ENCODE peak calls at places on chromosomes 2 and 18, in six cellular contexts. V is left lung, J is WTC11, M is IMR-90, F is stomach, D is OCI-LY7. R is an unnamed sample.

GRCh38 chr2:68426885-68427579 is 40.1 kb downstream of the FBXO48 start:
- DNase-seq in V (no peak), J (no peak), M (peak; percentile 72), F (no peak), D (peak; percentile 72), R (no peak)

GRCh38 chr2:71282493-71282892 is 49.1 kb upstream of the ZNF638 start:
- DNase-seq in V (no peak), J (no peak), M (no peak), F (no peak), D (peak; percentile 19), R (no peak)

GRCh38 chr2:179020156-179020750 is 29.7 kb downstream of the CCDC141 start:
- DNase-seq in V (no peak), J (peak; percentile 75), M (no peak), F (peak; percentile 29), D (peak; percentile 60), R (no peak)

GRCh38 chr2:199983534-199983933 is 28.2 kb downstream of the MAIP1 start:
- DNase-seq in V (no peak), J (no peak), M (no peak), F (no peak), D (no peak), R (no peak)

GRCh38 chr18:48607049-48607984 is 68.5 kb downstream of the CTIF start:
- DNase-seq in V (no peak), J (no peak), M (peak; percentile 90), F (no peak), D (no peak), R (peak; percentile 89)

GRCh38 chr2:160869411-160869810 is 290.8 kb upstream of the TANK start:
- DNase-seq in V (no peak), J (no peak), M (peak; percentile 94), F (no peak), D (no peak), R (no peak)

GRCh38 chr18:12313530-12314245 is 5.6 kb downstream of the TUBB6 start:
- DNase-seq in V (no peak), J (no peak), M (no peak), F (no peak), D (no peak), R (no peak)

GRCh38 chr2:62785810-62786593 is 80.5 kb downstream of the EHBP1 start:
- DNase-seq in V (no peak), J (no peak), M (peak; percentile 64), F (no peak), D (no peak), R (no peak)

GRCh38 chr2:217086038-217086522 is 226.2 kb upstream of the TNP1 start:
- DNase-seq in V (no peak), J (no peak), M (peak; percentile 64), F (no peak), D (no peak), R (peak; percentile 46)

GRCh38 chr2:9803023-9803805 is 40.1 kb upstream of the TAF1B start:
- DNase-seq in V (peak; percentile 57), J (no peak), M (no peak), F (no peak), D (no peak), R (no peak)

GRCh38 chr18:26497881-26498280 is 50.5 kb downstream of the KCTD1 start:
- DNase-seq in V (no peak), J (no peak), M (no peak), F (no peak), D (no peak), R (no peak)

GRCh38 chr18:61581578-61582204 is 248.5 kb downstream of the CDH20 start:
- DNase-seq in V (peak; percentile 89), J (peak; percentile 93), M (peak; percentile 47), F (peak; percentile 86), D (peak; percentile 2), R (peak; percentile 93)

GRCh38 chr2:241270531-241270930 is 44.9 kb downstream of the HDLBP start:
- DNase-seq in V (no peak), J (no peak), M (no peak), F (no peak), D (no peak), R (peak; percentile 51)

GRCh38 chr2:10188211-10188610 is 65.7 kb downstream of the RRM2 start:
- DNase-seq in V (no peak), J (no peak), M (peak; percentile 44), F (peak; percentile 51), D (no peak), R (no peak)

GRCh38 chr18:62625019-62625418 is 90.3 kb upstream of the PHLPP1 start:
- DNase-seq in V (no peak), J (no peak), M (no peak), F (no peak), D (no peak), R (no peak)

GRCh38 chr2:25285265-25286024 is 56.3 kb downstream of the DNMT3A start:
- DNase-seq in V (no peak), J (no peak), M (no peak), F (no peak), D (no peak), R (no peak)

GRCh38 chr2:30611572-30611971 is 164.5 kb downstream of the LCLAT1 start:
- DNase-seq in V (no peak), J (no peak), M (no peak), F (no peak), D (no peak), R (no peak)

GRCh38 chr2:99670768-99671734 is 181.2 kb upstream of the REV1 start:
- DNase-seq in V (no peak), J (no peak), M (peak; percentile 50), F (no peak), D (no peak), R (peak; percentile 4)

GRCh38 chr2:177550264-177551200 is 158.0 kb downstream of the AGPS start:
- DNase-seq in V (no peak), J (no peak), M (peak; percentile 65), F (no peak), D (no peak), R (no peak)

GRCh38 chr2:173644146-173644545 is 289.5 kb downstream of the CDCA7 start:
- DNase-seq in V (no peak), J (no peak), M (peak; percentile 78), F (no peak), D (no peak), R (peak; percentile 2)

GRCh38 chr2:187532333-187533120 is 21.7 kb downstream of the TFPI start:
- DNase-seq in V (no peak), J (no peak), M (no peak), F (no peak), D (no peak), R (no peak)

GRCh38 chr18:23072079-23072478 is 63.2 kb upstream of the CABLES1 start:
- DNase-seq in V (no peak), J (no peak), M (no peak), F (no peak), D (no peak), R (no peak)

GRCh38 chr2:64913357-64913869 is 75.8 kb upstream of the SLC1A4 start:
- DNase-seq in V (no peak), J (peak; percentile 63), M (no peak), F (peak; percentile 35), D (peak; percentile 81), R (no peak)

GRCh38 chr2:111236027-111236426 is 115.3 kb downstream of the BCL2L11 start:
- DNase-seq in V (peak; percentile 72), J (no peak), M (no peak), F (peak; percentile 64), D (no peak), R (no peak)

DNA sequence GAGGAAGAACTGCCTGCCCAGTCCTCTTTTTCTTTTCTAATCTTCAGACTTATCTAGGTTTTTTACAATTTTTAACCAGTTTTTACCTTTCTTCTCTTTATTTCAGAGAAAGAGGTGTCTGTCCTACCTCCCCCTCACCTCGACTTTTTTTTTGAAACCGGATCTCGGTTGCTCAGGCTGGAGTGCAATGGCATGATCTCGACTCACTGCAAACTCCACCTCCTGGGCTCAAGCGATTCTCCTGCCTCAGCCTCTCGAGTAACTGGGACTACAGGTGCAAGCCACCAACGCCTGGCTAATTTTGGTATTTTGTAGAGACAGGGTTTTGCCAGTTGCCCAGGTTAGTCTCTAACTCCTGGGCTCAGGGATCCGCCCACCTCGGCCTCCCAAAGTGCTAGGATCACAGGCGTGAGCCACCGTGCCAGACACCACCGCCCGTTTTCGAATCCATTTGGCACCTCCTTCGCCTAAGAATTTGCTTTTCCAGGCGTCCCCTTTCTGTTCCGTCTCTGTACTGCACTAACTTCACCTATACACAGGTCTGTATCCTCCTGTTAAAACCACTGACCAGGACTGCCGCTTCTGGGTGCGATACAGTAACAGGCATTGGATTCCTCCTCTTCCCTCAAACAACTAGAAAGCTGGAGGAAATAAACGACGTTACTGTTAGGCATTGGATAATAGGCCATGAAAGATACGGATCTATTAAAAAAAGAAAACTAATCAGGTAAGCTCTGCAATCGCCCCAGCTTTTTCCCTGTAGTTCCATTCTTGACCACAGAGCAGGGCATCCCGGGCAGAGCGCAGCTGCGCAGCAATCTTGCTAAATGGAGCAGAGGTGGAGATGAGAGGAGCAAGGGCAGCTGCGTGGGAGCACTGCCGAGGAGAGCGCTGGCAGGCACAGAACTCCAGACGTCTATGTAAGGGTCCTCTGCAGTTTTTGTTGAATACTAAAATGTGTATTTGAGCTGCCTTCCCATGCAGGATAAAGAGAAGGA is 69.9 kb downstream of the ZC3H6 start:
- DNase-seq in V (no peak), J (no peak), M (no peak), F (no peak), D (no peak), R (no peak)
- TF ChIP-seq CTCF in V (no peak), J (no peak), M (no peak), F (no peak), D (no peak), R (no peak)

DNA sequence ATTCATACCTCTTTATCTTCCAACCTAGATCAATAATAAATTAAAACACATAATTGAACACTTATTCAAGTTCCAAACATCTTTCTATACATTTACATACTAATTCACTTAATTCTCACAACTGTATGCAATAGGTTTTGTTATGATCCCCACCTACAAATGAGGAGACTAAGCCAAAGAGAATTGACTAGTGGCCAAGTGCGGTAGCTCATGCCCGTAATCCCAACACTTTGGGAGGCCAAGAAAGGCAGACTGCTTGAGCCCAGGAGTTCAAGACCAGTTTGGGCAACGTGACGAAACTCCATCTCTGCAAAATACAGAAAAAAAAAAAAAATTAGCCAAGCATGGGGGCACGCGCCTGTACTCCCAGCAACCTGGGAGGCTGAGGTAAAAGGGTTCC is 36.8 kb downstream of the KCNG3 start:
- DNase-seq in V (no peak), J (peak; percentile 38), M (no peak), F (no peak), D (no peak), R (no peak)
- TF ChIP-seq CTCF in V (no peak), J (peak; percentile 41), M (no peak), F (no peak), D (peak; percentile 56), R (no peak)

GRCh38 chr18:55234366-55235093 is 275.3 kb upstream of the CCDC68 start:
- DNase-seq in V (peak; percentile 69), J (peak; percentile 82), M (peak; percentile 79), F (peak; percentile 84), D (peak; percentile 61), R (peak; percentile 88)
- TF ChIP-seq CTCF in V (peak; percentile 56), J (peak; percentile 79), M (peak; percentile 88), F (peak; percentile 45), D (peak; percentile 77), R (peak; percentile 91)

GRCh38 chr18:59139291-59139614 is 431 bp upstream of the SEC11C start:
- DNase-seq in V (peak; percentile 93), J (peak; percentile 92), M (peak; percentile 81), F (peak; percentile 91), D (peak; percentile 89), R (peak; percentile 92)

GRCh38 chr18:59139615-59140286 is at the start of gene SEC11C:
- DNase-seq in V (peak; percentile 97), J (peak; percentile 96), M (peak; percentile 94), F (peak; percentile 98), D (peak; percentile 93), R (peak; percentile 97)

GRCh38 chr18:59141294-59142068 is 1.8 kb downstream of the SEC11C start:
- DNase-seq in V (no peak), J (no peak), M (no peak), F (no peak), D (peak; percentile 24), R (no peak)

GRCh38 chr18:59142274-59142673 is 2.6 kb downstream of the SEC11C start:
- DNase-seq in V (no peak), J (no peak), M (no peak), F (no peak), D (no peak), R (no peak)

GRCh38 chr18:59140287-59140885 is 702 bp downstream of the SEC11C start:
- DNase-seq in V (no peak), J (peak; percentile 22), M (peak; percentile 51), F (peak; percentile 28), D (no peak), R (no peak)
- TF ChIP-seq CTCF in V (no peak), J (no peak), M (no peak), F (no peak), D (no peak), R (no peak)